ENCODE peak calls at places on chromosomes 16 and 17, in seven cellular contexts. C is H9, V is H1, P is neuronal stem cell, N is IMR-90, W is mesendoderm, Y is trophoblast cell. O is an unnamed sample.

GRCh38 chr16:57091990-57092785 is at the start of gene CPNE2:
- DNase-seq in V (no peak), Y (no peak), W (peak; percentile 45), C (peak; percentile 45), P (peak; percentile 45), N (peak; percentile 34), O (peak; percentile 70)

GRCh38 chr17:4942760-4943508 is 2.9 kb downstream of the RNF167 start:
- DNase-seq in Y (no peak), P (no peak), C (no peak), W (no peak), N (no peak), V (no peak), O (no peak)

GRCh38 chr17:61411114-61411943 is 11.7 kb downstream of the TBX2 start:
- DNase-seq in N (peak; percentile 74), V (no peak), Y (no peak), P (peak; percentile 77), W (peak; percentile 80), C (peak; percentile 85), O (peak; percentile 88)

GRCh38 chr17:42027961-42028790 is 8.3 kb downstream of the NKIRAS2 start:
- DNase-seq in N (no peak), P (no peak), C (peak; percentile 89), V (no peak), Y (no peak), W (peak; percentile 86), O (no peak)

GRCh38 chr17:57075193-57075592 is 9.9 kb upstream of the AKAP1 start:
- DNase-seq in V (no peak), C (no peak), N (no peak), Y (no peak), W (no peak), P (no peak), O (no peak)

GRCh38 chr16:964696-965395 is 5.9 kb downstream of the LMF1 start:
- DNase-seq in P (no peak), V (no peak), C (no peak), N (no peak), W (no peak), Y (no peak), O (no peak)

GRCh38 chr17:65518256-65518655 is 43.2 kb downstream of the AXIN2 start:
- DNase-seq in V (no peak), W (no peak), N (peak; percentile 50), C (no peak), Y (no peak), P (no peak), O (no peak)

GRCh38 chr17:13030459-13031305 is 12.9 kb upstream of the ELAC2 start:
- DNase-seq in P (peak; percentile 67), N (peak; percentile 50), C (peak; percentile 64), V (no peak), W (peak; percentile 70), Y (peak; percentile 65), O (peak; percentile 53)

GRCh38 chr16:718389-718788 is 2.6 kb upstream of the ANTKMT start:
- DNase-seq in V (no peak), Y (no peak), W (no peak), P (no peak), C (no peak), N (no peak), O (no peak)

GRCh38 chr17:47253541-47254402 is at the start of gene ITGB3:
- DNase-seq in C (peak; percentile 86), N (peak; percentile 67), Y (peak; percentile 69), W (peak; percentile 82), V (no peak), P (peak; percentile 65), O (peak; percentile 83)

GRCh38 chr17:32588982-32589381 is 102.2 kb downstream of the CDK5R1 start:
- DNase-seq in Y (no peak), V (no peak), W (peak; percentile 63), P (no peak), C (peak; percentile 71), N (no peak), O (no peak)

GRCh38 chr17:78714534-78714933 is 67.5 kb downstream of the CYTH1 start:
- DNase-seq in C (no peak), V (no peak), N (no peak), P (no peak), Y (no peak), W (no peak), O (no peak)

GRCh38 chr17:10614536-10615155 is 42.5 kb downstream of the MYH3 start:
- DNase-seq in P (peak; percentile 64), Y (peak; percentile 42), V (no peak), W (peak; percentile 79), C (peak; percentile 86), N (peak; percentile 51), O (peak; percentile 68)

GRCh38 chr17:78231991-78232759 is 744 bp downstream of the TMEM235 start:
- DNase-seq in V (no peak), W (peak; percentile 47), P (no peak), N (no peak), C (peak; percentile 75), Y (no peak), O (no peak)

GRCh38 chr17:76974721-76975120 is 106.5 kb downstream of the MGAT5B start:
- DNase-seq in C (no peak), V (no peak), W (no peak), P (no peak), Y (no peak), N (no peak), O (no peak)

GRCh38 chr16:3659200-3659599 is 4.7 kb downstream of the DNASE1 start:
- DNase-seq in W (no peak), C (no peak), P (no peak), Y (no peak), N (peak; percentile 5), V (no peak), O (no peak)

GRCh38 chr16:26701243-26701886 is 365.4 kb upstream of the C16orf82 start:
- DNase-seq in Y (no peak), C (no peak), P (no peak), W (no peak), N (no peak), V (no peak), O (no peak)

GRCh38 chr17:69417545-69418483 is 3.3 kb downstream of the MAP2K6 start:
- DNase-seq in N (no peak), W (no peak), P (no peak), Y (no peak), V (no peak), C (no peak), O (no peak)

GRCh38 chr16:52090080-52090479 is 456.9 kb downstream of the TOX3 start:
- DNase-seq in V (no peak), W (no peak), N (peak; percentile 0), Y (no peak), C (no peak), P (no peak), O (no peak)

GRCh38 chr16:80883159-80883642 is 78.8 kb upstream of the CDYL2 start:
- DNase-seq in P (no peak), Y (no peak), C (no peak), V (no peak), W (no peak), N (no peak), O (no peak)

GRCh38 chr17:1181769-1182137 is 2.0 kb upstream of the ABR start:
- DNase-seq in N (peak; percentile 86), W (no peak), V (no peak), Y (no peak), P (no peak), C (no peak), O (peak; percentile 87)

GRCh38 chr17:46772013-46772878 is 46.2 kb downstream of the WNT3 start:
- DNase-seq in C (peak; percentile 97), V (peak; percentile 86), N (no peak), Y (no peak), P (peak; percentile 59), W (peak; percentile 95), O (peak; percentile 32)

GRCh38 chr16:23901178-23902131 is 65.7 kb downstream of the PRKCB start:
- DNase-seq in Y (no peak), C (no peak), N (no peak), V (no peak), P (no peak), W (peak; percentile 53), O (no peak)

GRCh38 chr16:23899869-23900268 is 64.1 kb downstream of the PRKCB start:
- DNase-seq in C (no peak), V (no peak), N (no peak), P (no peak), Y (no peak), W (no peak), O (no peak)

GRCh38 chr16:23896832-23897821 is 61.3 kb downstream of the PRKCB start:
- DNase-seq in N (no peak), P (no peak), Y (no peak), W (no peak), C (no peak), V (no peak), O (no peak)

GRCh38 chr16:23900480-23901177 is 64.8 kb downstream of the PRKCB start:
- DNase-seq in Y (no peak), C (no peak), N (no peak), P (no peak), V (no peak), W (no peak), O (no peak)

GRCh38 chr16:23898682-23899430 is 63.1 kb downstream of the PRKCB start:
- DNase-seq in V (no peak), N (no peak), W (no peak), P (no peak), Y (no peak), C (no peak), O (no peak)
- H3K4me1 ChIP-seq in V (peaks cover 7% of the 10 kb centered on the region), N (no peaks in the 10 kb centered on the region), W (peaks cover 4% of the 10 kb centered on the region), P (peaks cover 3% of the 10 kb centered on the region), Y (peaks cover 13% of the 10 kb centered on the region), C (peaks cover 4% of the 10 kb centered on the region), O (no peaks in the 10 kb centered on the region)

DNA sequence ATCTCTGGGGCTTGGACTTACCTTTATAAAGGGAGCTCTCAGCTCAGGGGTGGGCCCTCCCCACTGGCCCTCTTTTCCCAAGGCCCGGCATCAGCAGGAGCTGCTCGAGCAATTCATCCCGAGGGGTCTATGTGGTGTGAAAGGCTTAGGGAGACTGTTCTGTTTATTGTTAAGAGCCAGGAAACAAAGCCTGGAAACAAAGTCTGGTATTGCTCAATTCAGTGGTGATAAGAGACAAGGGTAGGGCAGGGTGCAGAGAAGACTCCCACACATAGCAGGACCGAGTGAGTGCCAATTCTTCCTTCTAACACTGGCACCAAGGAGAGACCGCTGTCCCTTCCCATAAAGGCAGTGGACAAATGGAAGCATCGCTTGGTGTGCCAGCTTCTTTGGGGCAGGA is 750.7 kb downstream of the KCNJ18 start:
- DNase-seq in C (no peak), P (no peak), W (no peak), V (no peak), Y (no peak), N (no peak), O (no peak)
- H3K23ac ChIP-seq in C (no peak overlapping the region), P (no peak overlapping the region), W (no peak overlapping the region), V (no peak overlapping the region), Y (no peak overlapping the region), N (no peak overlapping the region), O (no peak overlapping the region)

DNA sequence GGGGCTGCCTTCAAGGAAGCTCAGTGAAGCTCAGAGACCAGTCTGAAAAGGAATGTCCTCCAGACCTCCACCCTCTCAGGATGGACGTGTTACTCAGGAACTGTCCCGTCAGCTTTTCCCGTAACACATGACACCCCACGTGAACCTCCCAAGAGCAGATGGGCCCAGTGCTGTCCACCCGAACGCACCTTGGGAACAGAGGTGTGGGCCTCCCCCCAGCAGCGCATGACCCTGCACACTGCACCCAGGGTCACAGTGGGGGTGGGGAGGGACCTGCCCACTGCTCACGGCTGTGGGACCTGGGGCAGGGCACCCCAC is 21.9 kb downstream of the SLC7A5 start:
- DNase-seq in P (no peak), W (no peak), Y (no peak), C (no peak), N (no peak), V (no peak), O (no peak)
- H3K4me1 ChIP-seq in P (peaks cover 21% of the 10 kb centered on the region), W (peaks cover 4% of the 10 kb centered on the region), Y (peaks cover 44% of the 10 kb centered on the region), C (no peaks in the 10 kb centered on the region), N (peaks cover 5% of the 10 kb centered on the region), V (peaks cover 2% of the 10 kb centered on the region), O (peaks cover 35% of the 10 kb centered on the region)

GRCh38 chr16:29995330-29995910 is at the start of gene HIRIP3:
- DNase-seq in N (peak; percentile 64), Y (peak; percentile 84), P (peak; percentile 76), C (peak; percentile 86), W (peak; percentile 91), V (no peak), O (peak; percentile 81)
- H3K23ac ChIP-seq in N (peak within 1 kb of the TSS; percentile 98), Y (no peak within 1 kb of the TSS), P (peak within 1 kb of the TSS; percentile 90), C (no peak within 1 kb of the TSS), W (peak within 1 kb of the TSS; percentile 1), V (no peak within 1 kb of the TSS), O (no peak within 1 kb of the TSS)

O was measured in mesenchymal stem cell.